ENCODE peak calls at places on chromosomes 12 and 14, in four cellular contexts. P is T-helper 17 cell, F is epithelial cell of esophagus, S is NCI-H345. C is an unnamed sample.

GRCh38 chr14:69055125-69055524 is 76.0 kb upstream of the ACTN1 start:
- DNase-seq in S (no peak), F (peak), P (no peak), C (no peak)

GRCh38 chr14:92914087-92914656 is 8.8 kb upstream of the CHGA start:
- DNase-seq in P (no peak), S (no peak), F (peak), C (no peak)

GRCh38 chr14:71354801-71355200 is 447.5 kb downstream of the PCNX1 start:
- DNase-seq in P (no peak), S (no peak), F (peak), C (no peak)

GRCh38 chr12:10722502-10722904 is 620 bp downstream of the YBX3 start:
- DNase-seq in P (no peak), F (peak), S (peak), C (peak)

GRCh38 chr14:87810711-87811110 is 182.3 kb downstream of the GALC start:
- DNase-seq in S (no peak), P (no peak), F (no peak), C (no peak)

GRCh38 chr12:62350554-62350953 is 90.3 kb downstream of the USP15 start:
- DNase-seq in P (no peak), S (no peak), F (no peak), C (no peak)

GRCh38 chr12:14482886-14483285 is 84.8 kb downstream of the PLBD1 start:
- DNase-seq in F (peak), P (no peak), S (no peak), C (no peak)

GRCh38 chr12:96487214-96487613 is 2.2 kb upstream of the CFAP54 start:
- DNase-seq in P (no peak), S (no peak), F (peak), C (no peak)

GRCh38 chr12:33223956-33224355 is 215.7 kb downstream of the SYT10 start:
- DNase-seq in S (no peak), F (peak), P (no peak), C (no peak)

GRCh38 chr14:68974759-68975347 is 4.2 kb downstream of the ACTN1 start:
- DNase-seq in F (peak), P (no peak), S (no peak), C (no peak)

GRCh38 chr12:14249368-14249767 is 116.1 kb upstream of the ATF7IP start:
- DNase-seq in P (no peak), F (no peak), S (no peak), C (no peak)

C was measured in stimulated activated CD8-positive, alpha-beta memory T cell treated with anti-CD3 and anti-CD28 coated beads, Interleukin-2, amount 100 ng/mL, for 1 hour.